ENCODE peak calls at places on chromosomes 6 and 20, in eight cellular contexts. M is H7; J is fibroblast of lung; P is ascending aorta; F is HFFc6; H is Kasumi-1; B is stimulated activated naive B cell treated with anti-CD40 and anti-IgM and Interleukin-4, amounts not matched to agents 10 μg/mL and 1 μg/mL and 100 μg/mL, for 72 hours; N is GDM1. K is an unnamed sample.

GRCh38 chr6:84227434-84228197 is at the start of gene CEP162:
- DNase-seq in M (peak), J (peak), P (peak), F (peak), H (peak), B (peak), N (peak), K (peak)

GRCh38 chr6:25296980-25297379 is 17.8 kb downstream of the CARMIL1 start:
- DNase-seq in M (no peak), J (peak), P (no peak), F (no peak), H (no peak), B (no peak), N (no peak), K (no peak)

GRCh38 chr6:26223677-26224546 is 136.7 kb downstream of the HFE start:
- DNase-seq in M (peak), J (peak), P (no peak), F (peak), H (peak), B (no peak), N (no peak), K (peak)

GRCh38 chr6:70166088-70166958 is 136.6 kb downstream of the COL9A1 start:
- DNase-seq in M (peak), J (peak), P (no peak), F (peak), H (peak), B (peak), N (no peak), K (no peak)

GRCh38 chr6:152380993-152381898 is 255.9 kb downstream of the SYNE1 start:
- DNase-seq in M (no peak), J (peak), P (peak), F (peak), H (no peak), B (no peak), N (no peak), K (no peak)

GRCh38 chr20:58372836-58373235 is 16.2 kb upstream of the VAPB start:
- DNase-seq in M (peak), J (no peak), P (no peak), F (no peak), H (no peak), B (no peak), N (no peak), K (no peak)

GRCh38 chr20:62826646-62827322 is 9.9 kb downstream of the COL9A3 start:
- DNase-seq in M (no peak), J (no peak), P (no peak), F (no peak), H (no peak), B (no peak), N (no peak), K (no peak)

GRCh38 chr20:48295445-48295903 is 510.2 kb upstream of the SULF2 start:
- DNase-seq in M (peak), J (peak), P (no peak), F (peak), H (no peak), B (no peak), N (no peak), K (no peak)

GRCh38 chr20:63087872-63088680 is 81.3 kb upstream of the BHLHE23 start:
- DNase-seq in M (peak), J (no peak), P (no peak), F (no peak), H (no peak), B (no peak), N (no peak), K (no peak)

K was measured in naive thymus-derived CD8-positive, alpha-beta T cell.